ENCODE peak calls at places on chromosomes 12 and 14, in six cellular contexts. R, F, M, B, X and Q are unnamed samples.

GRCh38 chr12:62632521-62632920 is 165.9 kb downstream of the MON2 start:
- DNase-seq in R (peak; percentile 61), F (no peak), M (peak; percentile 41), B (no peak), X (peak; percentile 21), Q (peak; percentile 44)

GRCh38 chr14:81219821-81220487 is 805 bp downstream of the GTF2A1 start:
- DNase-seq in M (peak; percentile 32), R (peak; percentile 30), F (peak; percentile 42), B (peak; percentile 13), X (peak; percentile 34), Q (peak; percentile 29)

GRCh38 chr12:121267822-121268221 is 28.7 kb downstream of the CAMKK2 start:
- DNase-seq in X (no peak), M (no peak), F (no peak), B (no peak), R (no peak), Q (no peak)

GRCh38 chr14:56004807-56005579 is 113.2 kb upstream of the PELI2 start:
- DNase-seq in F (peak; percentile 66), B (no peak), X (peak; percentile 32), M (peak; percentile 24), R (no peak), Q (peak; percentile 35)

GRCh38 chr12:79691299-79692248 is 810 bp upstream of the PAWR start:
- DNase-seq in M (peak; percentile 17), F (peak; percentile 7), R (no peak), B (no peak), X (no peak), Q (peak; percentile 10)

GRCh38 chr12:67969134-67969782 is 20.0 kb upstream of the IFNG-AS1 start:
- DNase-seq in X (no peak), R (no peak), F (no peak), B (no peak), M (no peak), Q (no peak)

GRCh38 chr14:79248131-79248530 is 963.2 kb downstream of the DIO2 start:
- DNase-seq in X (no peak), F (no peak), M (no peak), R (no peak), B (no peak), Q (no peak)

GRCh38 chr14:74932401-74932901 is 9.4 kb upstream of the RPS6KL1 start:
- DNase-seq in F (no peak), X (no peak), R (no peak), B (no peak), M (no peak), Q (no peak)

GRCh38 chr12:121791671-121792496 is 1.6 kb downstream of the RHOF start:
- DNase-seq in R (no peak), M (no peak), X (peak; percentile 69), B (no peak), F (peak; percentile 62), Q (no peak)

GRCh38 chr12:57604454-57605307 is at the start of gene DTX3:
- DNase-seq in B (peak; percentile 26), X (peak; percentile 42), R (peak; percentile 52), F (peak; percentile 66), M (peak; percentile 62), Q (peak; percentile 77)

GRCh38 chr12:3342051-3342450 is 149.0 kb upstream of the PRMT8 start:
- DNase-seq in X (peak; percentile 30), R (peak; percentile 61), F (peak; percentile 39), B (no peak), M (peak; percentile 79), Q (no peak)

GRCh38 chr12:117045175-117045997 is 53.8 kb downstream of the TESC start:
- DNase-seq in R (no peak), M (no peak), F (no peak), B (no peak), X (no peak), Q (no peak)

GRCh38 chr14:60777856-60778578 is 43.5 kb downstream of the MNAT1 start:
- DNase-seq in X (no peak), F (no peak), B (no peak), M (peak; percentile 9), R (no peak), Q (no peak)

GRCh38 chr14:22811752-22812151 is 3.5 kb downstream of the SLC7A7 start:
- DNase-seq in X (no peak), R (no peak), M (no peak), B (peak; percentile 23), F (no peak), Q (no peak)

GRCh38 chr14:36915089-36915488 is 253.4 kb downstream of the PAX9 start:
- DNase-seq in F (no peak), R (no peak), B (no peak), X (no peak), M (no peak), Q (no peak)

GRCh38 chr14:102140027-102140749 is 491 bp downstream of the WDR20 start:
- DNase-seq in R (peak; percentile 30), X (peak; percentile 29), M (no peak), F (peak; percentile 49), B (no peak), Q (peak; percentile 35)

GRCh38 chr14:40346275-40346674 is 914.0 kb upstream of the FBXO33 start:
- DNase-seq in B (no peak), M (no peak), F (no peak), R (no peak), X (no peak), Q (no peak)

GRCh38 chr12:2613674-2614073 is 181.1 kb upstream of the FKBP4 start:
- DNase-seq in B (no peak), X (no peak), F (peak; percentile 51), M (no peak), R (no peak), Q (no peak)

GRCh38 chr14:68880581-68881105 is 87.8 kb upstream of the ZFP36L1 start:
- DNase-seq in M (no peak), F (no peak), R (no peak), X (no peak), B (no peak), Q (no peak)

GRCh38 chr14:65866422-65866821 is 453.9 kb downstream of the FUT8 start:
- DNase-seq in F (no peak), M (no peak), R (no peak), X (no peak), B (no peak), Q (no peak)

GRCh38 chr12:69161835-69162234 is 77.5 kb upstream of the CPSF6 start:
- DNase-seq in R (no peak), M (no peak), X (no peak), F (peak; percentile 77), B (peak; percentile 67), Q (peak; percentile 37)

GRCh38 chr12:31669020-31669419 is 9.5 kb downstream of the ETFBKMT start:
- DNase-seq in R (no peak), X (no peak), M (no peak), F (no peak), B (no peak), Q (no peak)

GRCh38 chr14:96986701-96987474 is 189.7 kb downstream of the VRK1 start:
- DNase-seq in R (no peak), B (no peak), M (no peak), F (peak; percentile 28), X (no peak), Q (no peak)

GRCh38 chr14:80047761-80048160 is 163.5 kb downstream of the DIO2 start:
- DNase-seq in R (no peak), X (no peak), B (no peak), M (no peak), F (no peak), Q (no peak)

GRCh38 chr12:83470749-83471148 is 784.0 kb downstream of the TMTC2 start:
- DNase-seq in X (no peak), M (no peak), R (no peak), B (no peak), F (no peak), Q (no peak)

GRCh38 chr12:62660763-62661162 is 194.1 kb downstream of the MON2 start:
- DNase-seq in F (no peak), B (no peak), X (peak; percentile 73), M (no peak), R (no peak), Q (no peak)

GRCh38 chr12:64273527-64274403 is 51.7 kb upstream of the KICS2 start:
- DNase-seq in F (peak; percentile 34), B (peak; percentile 15), X (peak; percentile 44), R (peak; percentile 60), M (no peak), Q (peak; percentile 20)

GRCh38 chr14:92380131-92380530 is 57.2 kb downstream of the SLC24A4 start:
- DNase-seq in M (no peak), X (no peak), R (no peak), B (no peak), F (no peak), Q (no peak)
- TF ChIP-seq CTCF in M (no peak), X (no peak), R (no peak), B (no peak), F (no peak), Q (no peak)

DNA sequence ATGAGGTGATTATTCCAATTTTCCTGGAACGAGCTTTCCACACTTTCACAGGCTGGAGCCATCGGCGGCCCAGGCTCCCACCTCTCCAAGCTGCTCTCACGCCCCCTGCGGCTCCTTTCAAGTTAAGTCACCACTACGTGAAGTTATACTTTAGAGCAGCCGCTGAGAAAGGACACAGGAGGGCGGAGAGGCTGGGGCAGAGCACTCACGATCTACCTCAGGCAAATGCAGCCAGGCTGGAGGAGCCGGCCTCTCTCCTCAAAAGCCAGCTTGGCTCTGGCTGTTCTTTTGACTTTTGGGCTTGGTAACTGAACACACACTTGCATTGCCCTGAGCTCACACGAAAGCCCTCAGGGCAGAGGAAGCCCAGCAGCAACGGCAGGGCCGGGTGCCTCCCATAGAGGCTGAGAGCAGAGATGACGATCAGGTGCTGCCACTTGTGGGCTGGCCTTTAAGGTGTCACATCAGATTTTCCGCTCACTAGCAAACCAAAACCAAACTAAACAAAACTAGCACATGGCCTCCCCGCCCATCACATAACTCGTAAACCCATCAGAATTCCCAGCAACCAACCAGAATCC is 75.2 kb downstream of the PITPNM2 start:
- DNase-seq in B (no peak), X (no peak), R (peak; percentile 71), M (no peak), F (peak; percentile 91), Q (peak; percentile 75)
- TF ChIP-seq CTCF in B (no peak), X (no peak), R (no peak), M (peak; percentile 31), F (peak; percentile 55), Q (no peak)

DNA sequence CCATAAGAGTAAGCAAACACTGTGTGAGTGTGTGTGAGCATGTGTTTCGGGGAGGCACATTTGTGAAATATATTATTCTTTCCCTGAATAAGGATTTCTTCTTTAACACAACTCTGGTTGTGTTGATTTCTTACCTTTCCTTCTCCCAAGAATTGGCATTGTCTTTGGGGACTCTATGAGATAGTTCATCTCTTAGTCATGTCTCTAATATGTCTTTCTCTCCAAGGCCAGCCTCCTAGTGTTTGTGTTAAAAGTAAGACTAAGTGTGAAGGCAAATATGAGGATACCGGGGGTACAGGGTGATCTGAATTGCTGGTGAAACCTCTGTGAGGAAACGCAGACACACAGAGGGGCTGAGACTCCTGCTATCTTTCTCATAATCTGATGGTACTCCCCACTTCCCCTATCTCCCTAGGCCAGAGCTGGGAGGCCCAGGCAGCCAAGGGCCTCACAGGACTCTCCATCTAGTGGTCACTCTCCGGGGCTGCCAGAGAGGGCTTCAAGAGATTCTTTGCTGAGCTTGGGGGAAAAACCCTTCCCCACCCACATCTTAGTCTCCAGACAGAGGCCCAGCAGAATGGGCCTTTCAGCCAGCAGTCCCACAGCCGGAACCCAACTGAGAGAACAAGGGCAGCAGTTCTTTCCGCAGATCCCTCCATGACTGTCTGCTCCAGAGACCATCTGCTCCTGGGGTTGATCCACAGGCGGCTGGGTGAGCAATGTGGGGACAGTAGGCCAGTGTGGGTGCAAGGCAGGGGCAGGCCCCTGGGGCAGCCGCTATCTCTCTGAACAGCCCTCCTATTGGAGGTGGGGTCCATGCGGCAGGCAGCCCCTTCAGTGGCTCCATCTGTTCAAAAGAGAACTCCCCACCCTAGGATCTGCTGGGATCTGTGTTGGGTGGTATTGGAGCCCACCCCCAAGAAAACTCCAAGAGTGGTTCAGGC is 5.8 kb upstream of the HOXC12 start:
- DNase-seq in B (no peak), X (no peak), F (no peak), R (no peak), M (no peak), Q (no peak)
- TF ChIP-seq CTCF in B (no peak), X (no peak), F (no peak), R (no peak), M (no peak), Q (no peak)

GRCh38 chr12:29762637-29763300 is 21.0 kb downstream of the TMTC1 start:
- DNase-seq in F (no peak), X (no peak), R (no peak), M (peak; percentile 57), B (no peak), Q (no peak)
- TF ChIP-seq CTCF in F (no peak), X (no peak), R (no peak), M (no peak), B (no peak), Q (no peak)